ENCODE peak calls at places on chromosomes 5 and 9, in seven cellular contexts. One of them, this sample, is unnamed.

GRCh38 chr5:135584918-135585317 is 6.1 kb upstream of the CXCL14 start:
- DNase-seq in astrocyte: no peak
- DNase-seq in small intestine: no peak
- DNase-seq in mammary epithelial cell: no peak
- DNase-seq in H4: no peak
- DNase-seq in right lobe of liver: no peak
- DNase-seq in CD8-positive, alpha-beta memory T cell: no peak
- DNase-seq in this sample: no peak

GRCh38 chr5:132747693-132748440 is 641 bp downstream of the CCNI2 start:
- DNase-seq in astrocyte: no peak
- DNase-seq in small intestine: peak
- DNase-seq in mammary epithelial cell: no peak
- DNase-seq in H4: no peak
- DNase-seq in right lobe of liver: no peak
- DNase-seq in CD8-positive, alpha-beta memory T cell: peak
- DNase-seq in this sample: peak

GRCh38 chr9:36808246-36808645 is 225.8 kb downstream of the PAX5 start:
- DNase-seq in astrocyte: no peak
- DNase-seq in small intestine: no peak
- DNase-seq in mammary epithelial cell: no peak
- DNase-seq in H4: no peak
- DNase-seq in right lobe of liver: no peak
- DNase-seq in CD8-positive, alpha-beta memory T cell: no peak
- DNase-seq in this sample: no peak

GRCh38 chr9:135567311-135567710 is 5.8 kb downstream of the PAEP start:
- DNase-seq in astrocyte: no peak
- DNase-seq in small intestine: no peak
- DNase-seq in mammary epithelial cell: no peak
- DNase-seq in H4: no peak
- DNase-seq in right lobe of liver: peak
- DNase-seq in CD8-positive, alpha-beta memory T cell: no peak
- DNase-seq in this sample: no peak

GRCh38 chr5:149229298-149229937 is 42.2 kb upstream of the AFAP1L1 start:
- DNase-seq in astrocyte: no peak
- DNase-seq in small intestine: no peak
- DNase-seq in mammary epithelial cell: no peak
- DNase-seq in H4: no peak
- DNase-seq in right lobe of liver: no peak
- DNase-seq in CD8-positive, alpha-beta memory T cell: no peak
- DNase-seq in this sample: no peak

GRCh38 chr5:178278358-178279023 is 45.9 kb upstream of the PHYKPL start:
- DNase-seq in astrocyte: no peak
- DNase-seq in small intestine: no peak
- DNase-seq in mammary epithelial cell: no peak
- DNase-seq in H4: no peak
- DNase-seq in right lobe of liver: peak
- DNase-seq in CD8-positive, alpha-beta memory T cell: no peak
- DNase-seq in this sample: peak

GRCh38 chr9:123511326-123511974 is 155.5 kb downstream of the CRB2 start:
- DNase-seq in astrocyte: no peak
- DNase-seq in small intestine: no peak
- DNase-seq in mammary epithelial cell: no peak
- DNase-seq in H4: no peak
- DNase-seq in right lobe of liver: no peak
- DNase-seq in CD8-positive, alpha-beta memory T cell: no peak
- DNase-seq in this sample: no peak

GRCh38 chr5:32642276-32643002 is 57.1 kb downstream of the SUB1 start:
- DNase-seq in astrocyte: peak
- DNase-seq in small intestine: no peak
- DNase-seq in mammary epithelial cell: peak
- DNase-seq in H4: no peak
- DNase-seq in right lobe of liver: no peak
- DNase-seq in CD8-positive, alpha-beta memory T cell: no peak
- DNase-seq in this sample: no peak

GRCh38 chr5:124746916-124747769 is 704 bp upstream of the ZNF608 start:
- DNase-seq in astrocyte: peak
- DNase-seq in small intestine: peak
- DNase-seq in mammary epithelial cell: peak
- DNase-seq in H4: peak
- DNase-seq in right lobe of liver: peak
- DNase-seq in CD8-positive, alpha-beta memory T cell: no peak
- DNase-seq in this sample: peak

GRCh38 chr9:136962701-136963248 is 10.7 kb downstream of the LCN12 start:
- DNase-seq in astrocyte: no peak
- DNase-seq in small intestine: no peak
- DNase-seq in mammary epithelial cell: no peak
- DNase-seq in H4: no peak
- DNase-seq in right lobe of liver: no peak
- DNase-seq in CD8-positive, alpha-beta memory T cell: no peak
- DNase-seq in this sample: no peak

GRCh38 chr5:139635606-139636206 is 12.4 kb upstream of the CXXC5 start:
- DNase-seq in astrocyte: peak
- DNase-seq in small intestine: peak
- DNase-seq in mammary epithelial cell: peak
- DNase-seq in H4: peak
- DNase-seq in right lobe of liver: peak
- DNase-seq in CD8-positive, alpha-beta memory T cell: no peak
- DNase-seq in this sample: peak

GRCh38 chr9:88534456-88535225 is at the start of gene NXNL2:
- DNase-seq in astrocyte: peak
- DNase-seq in small intestine: peak
- DNase-seq in mammary epithelial cell: peak
- DNase-seq in H4: peak
- DNase-seq in right lobe of liver: peak
- DNase-seq in CD8-positive, alpha-beta memory T cell: no peak
- DNase-seq in this sample: peak

GRCh38 chr5:159123700-159124099 is 24.0 kb upstream of the EBF1 start:
- DNase-seq in astrocyte: no peak
- DNase-seq in small intestine: no peak
- DNase-seq in mammary epithelial cell: no peak
- DNase-seq in H4: no peak
- DNase-seq in right lobe of liver: no peak
- DNase-seq in CD8-positive, alpha-beta memory T cell: no peak
- DNase-seq in this sample: no peak

GRCh38 chr5:177142029-177142681 is 8.6 kb downstream of the NSD1 start:
- DNase-seq in astrocyte: no peak
- DNase-seq in small intestine: no peak
- DNase-seq in mammary epithelial cell: no peak
- DNase-seq in H4: no peak
- DNase-seq in right lobe of liver: no peak
- DNase-seq in CD8-positive, alpha-beta memory T cell: no peak
- DNase-seq in this sample: no peak

GRCh38 chr5:43674536-43674935 is 71.6 kb downstream of the NNT start:
- DNase-seq in astrocyte: peak
- DNase-seq in small intestine: no peak
- DNase-seq in mammary epithelial cell: no peak
- DNase-seq in H4: no peak
- DNase-seq in right lobe of liver: no peak
- DNase-seq in CD8-positive, alpha-beta memory T cell: no peak
- DNase-seq in this sample: no peak

GRCh38 chr9:121686930-121687541 is 35.6 kb downstream of the DAB2IP start:
- DNase-seq in astrocyte: peak
- DNase-seq in small intestine: peak
- DNase-seq in mammary epithelial cell: peak
- DNase-seq in H4: peak
- DNase-seq in right lobe of liver: peak
- DNase-seq in CD8-positive, alpha-beta memory T cell: peak
- DNase-seq in this sample: peak

GRCh38 chr9:87878930-87879603 is 3.6 kb upstream of the SPATA31E1 start:
- DNase-seq in astrocyte: peak
- DNase-seq in small intestine: peak
- DNase-seq in mammary epithelial cell: peak
- DNase-seq in H4: peak
- DNase-seq in right lobe of liver: no peak
- DNase-seq in CD8-positive, alpha-beta memory T cell: no peak
- DNase-seq in this sample: no peak

GRCh38 chr9:107214915-107215314 is 68.2 kb upstream of the RAD23B start:
- DNase-seq in astrocyte: peak
- DNase-seq in small intestine: no peak
- DNase-seq in mammary epithelial cell: no peak
- DNase-seq in H4: no peak
- DNase-seq in right lobe of liver: no peak
- DNase-seq in CD8-positive, alpha-beta memory T cell: no peak
- DNase-seq in this sample: no peak

GRCh38 chr9:116940614-116941215 is 253.6 kb downstream of the TRIM32 start:
- DNase-seq in astrocyte: no peak
- DNase-seq in small intestine: no peak
- DNase-seq in mammary epithelial cell: no peak
- DNase-seq in H4: no peak
- DNase-seq in right lobe of liver: no peak
- DNase-seq in CD8-positive, alpha-beta memory T cell: no peak
- DNase-seq in this sample: no peak

This sample was measured in ELF-1.